ENCODE peak calls at places on chromosomes 16 and 17, in ten cellular contexts. Q is left lung, R is lower lobe of right lung, M is tibial nerve, E is cardiac fibroblast, J is GM12865, B is pancreas, N is lower leg skin, D is RWPE1, Z is A549. L is an unnamed sample.

GRCh38 chr17:63841350-63842172 is 924 bp downstream of the SMARCD2 start:
- DNase-seq in E (peak), N (peak), R (peak), Q (peak), J (peak), B (peak), M (peak), Z (no peak), D (no peak), L (no peak)

GRCh38 chr16:29254676-29255495 is 151.6 kb downstream of the NPIPB11 start:
- DNase-seq in Z (no peak), N (peak), B (no peak), E (no peak), D (no peak), J (no peak), Q (no peak), R (no peak), M (no peak), L (no peak)

GRCh38 chr16:11561440-11561797 is 25.3 kb downstream of the LITAF start:
- DNase-seq in B (no peak), N (no peak), J (no peak), Z (no peak), Q (no peak), R (no peak), D (no peak), E (no peak), M (no peak), L (no peak)

GRCh38 chr16:16045311-16045710 is 95.9 kb downstream of the ABCC1 start:
- DNase-seq in D (peak), M (no peak), B (no peak), N (no peak), J (no peak), Q (no peak), E (peak), Z (no peak), R (no peak), L (no peak)

GRCh38 chr17:2337811-2338657 is 733 bp downstream of the SGSM2 start:
- DNase-seq in Z (peak), B (peak), D (peak), E (peak), N (no peak), Q (peak), J (peak), M (no peak), R (peak), L (no peak)

GRCh38 chr16:30748634-30749445 is 615 bp downstream of the PHKG2 start:
- DNase-seq in M (no peak), J (peak), E (peak), Q (peak), N (no peak), R (peak), Z (peak), D (no peak), B (peak), L (no peak)

GRCh38 chr17:35734396-35734795 is 3.0 kb downstream of the RASL10B start:
- DNase-seq in J (no peak), Q (no peak), Z (no peak), E (no peak), R (no peak), D (no peak), N (peak), M (no peak), B (no peak), L (no peak)

GRCh38 chr16:74756203-74756602 is 18.4 kb downstream of the FA2H start:
- DNase-seq in D (no peak), Q (peak), B (no peak), J (no peak), M (no peak), E (no peak), N (no peak), R (no peak), Z (no peak), L (no peak)

GRCh38 chr17:17836818-17837379 is at the start of gene SREBF1:
- DNase-seq in D (peak), Z (peak), Q (peak), M (peak), J (peak), N (peak), B (peak), R (peak), E (peak), L (peak)

GRCh38 chr17:1629647-1630310 is 1.1 kb upstream of the SLC43A2 start:
- DNase-seq in B (peak), D (no peak), Q (peak), E (peak), N (no peak), J (peak), R (peak), M (peak), Z (peak), L (no peak)

GRCh38 chr17:82217120-82217529 is 4.5 kb upstream of the CCDC57 start:
- DNase-seq in J (no peak), B (peak), R (peak), D (no peak), N (peak), E (peak), Q (peak), M (no peak), Z (no peak), L (no peak)

GRCh38 chr17:76585048-76585648 is 512 bp downstream of the ST6GALNAC2 start:
- DNase-seq in D (peak), M (no peak), Q (peak), E (no peak), J (no peak), B (no peak), R (peak), N (no peak), Z (no peak), L (no peak)

GRCh38 chr16:50802000-50802399 is 60.1 kb downstream of the CYLD start:
- DNase-seq in D (no peak), J (no peak), B (no peak), R (no peak), N (no peak), E (peak), Q (no peak), Z (no peak), M (no peak), L (no peak)

GRCh38 chr16:16861546-16861945 is 482.6 kb downstream of the NPIPA7 start:
- DNase-seq in E (peak), J (peak), Z (peak), N (peak), Q (no peak), D (peak), M (peak), B (peak), R (no peak), L (peak)

GRCh38 chr17:57911834-57912673 is 43.2 kb downstream of the CUEDC1 start:
- DNase-seq in Q (peak), N (peak), E (peak), M (peak), R (peak), B (peak), D (no peak), J (no peak), Z (no peak), L (no peak)

GRCh38 chr17:83194189-83194565 is 114.8 kb downstream of the METRNL start:
- DNase-seq in M (peak), Z (no peak), Q (peak), D (no peak), R (peak), B (no peak), J (no peak), E (no peak), N (peak), L (no peak)

GRCh38 chr17:35618628-35619027 is 31.5 kb downstream of the AP2B1 start:
- DNase-seq in D (no peak), R (no peak), M (no peak), J (no peak), E (no peak), Z (no peak), N (no peak), B (no peak), Q (no peak), L (no peak)

GRCh38 chr17:65191805-65192740 is 54.9 kb downstream of the RGS9 start:
- DNase-seq in R (no peak), D (peak), J (peak), E (peak), M (no peak), B (no peak), Z (peak), Q (no peak), N (no peak), L (no peak)

GRCh38 chr16:11639008-11639562 is 29.2 kb upstream of the SNN start:
- DNase-seq in M (no peak), E (no peak), D (no peak), R (no peak), J (no peak), Q (no peak), B (no peak), Z (no peak), N (no peak), L (no peak)

GRCh38 chr17:81471804-81472456 is 40.7 kb downstream of the ACTG1 start:
- DNase-seq in E (peak), J (peak), D (peak), N (peak), Z (peak), M (peak), Q (no peak), B (no peak), R (no peak), L (no peak)

GRCh38 chr17:64180089-64180488 is 50.1 kb upstream of the ERN1 start:
- DNase-seq in J (no peak), N (no peak), M (no peak), Z (no peak), B (no peak), Q (no peak), R (no peak), D (no peak), E (peak), L (no peak)

GRCh38 chr16:84652565-84652964 is 4.3 kb downstream of the KLHL36 start:
- DNase-seq in D (no peak), R (no peak), B (no peak), Z (no peak), M (no peak), N (no peak), Q (no peak), E (no peak), J (no peak), L (no peak)

GRCh38 chr16:75114179-75114945 is 2.2 kb downstream of the LDHD start:
- DNase-seq in J (no peak), N (no peak), M (no peak), D (no peak), Q (peak), E (no peak), R (no peak), B (no peak), Z (no peak), L (no peak)

GRCh38 chr17:77735341-77736206 is 222.9 kb upstream of the TNRC6C start:
- DNase-seq in D (peak), N (no peak), Z (no peak), Q (no peak), J (no peak), E (peak), R (peak), M (no peak), B (no peak), L (peak)

DNA sequence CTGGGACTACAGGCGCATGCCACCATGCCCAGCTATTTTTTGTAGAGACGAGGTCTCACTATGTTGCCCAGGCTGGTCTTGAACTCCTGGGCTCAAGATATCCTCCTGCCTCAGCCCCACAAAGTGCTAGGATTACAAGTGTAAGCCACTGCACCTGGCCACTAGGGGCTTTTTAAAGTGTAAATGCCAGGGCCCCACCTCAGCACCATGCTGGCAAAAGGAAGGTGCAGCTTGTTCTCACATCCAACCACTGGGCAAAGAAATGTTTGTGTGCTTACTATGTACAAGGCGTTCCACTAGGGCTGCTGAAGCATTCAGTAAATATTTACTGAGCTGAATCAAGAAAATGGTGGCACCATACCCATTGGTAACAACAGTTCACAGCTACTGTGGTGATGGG is 22.6 kb downstream of the COG1 start:
- DNase-seq in Q (no peak), D (no peak), R (no peak), N (no peak), B (no peak), Z (no peak), M (no peak), J (no peak), E (no peak), L (no peak)
- TF ChIP-seq CTCF in Q (no peak), D (no peak), R (no peak), N (no peak), B (no peak), Z (no peak), M (no peak), J (peak), E (no peak), L (peak)

DNA sequence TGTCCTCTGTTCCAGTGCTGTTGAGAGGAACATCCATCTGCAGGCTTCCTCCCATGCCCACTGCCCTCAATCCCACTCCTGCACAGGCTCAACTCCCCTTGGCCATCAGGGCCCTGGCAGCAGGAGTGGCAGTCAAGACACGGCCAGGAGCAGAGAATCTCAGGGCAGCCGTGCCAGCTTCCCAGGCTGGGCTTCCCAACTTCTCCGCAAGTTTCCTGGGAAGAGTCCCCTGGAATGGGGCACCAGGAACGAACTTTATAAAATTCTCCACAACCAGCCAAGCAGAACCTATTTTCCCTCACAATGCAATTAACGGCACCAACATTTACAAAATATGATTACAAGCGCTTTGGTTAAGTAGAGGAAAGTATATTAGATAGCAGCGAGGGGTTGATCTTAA is 100.1 kb upstream of the LHX1 start:
- DNase-seq in B (no peak), N (no peak), J (no peak), M (no peak), D (no peak), Z (no peak), Q (no peak), E (no peak), R (no peak), L (no peak)
- TF ChIP-seq CTCF in B (no peak), N (no peak), J (no peak), M (no peak), D (no peak), Z (no peak), Q (no peak), E (no peak), R (no peak), L (no peak)

DNA sequence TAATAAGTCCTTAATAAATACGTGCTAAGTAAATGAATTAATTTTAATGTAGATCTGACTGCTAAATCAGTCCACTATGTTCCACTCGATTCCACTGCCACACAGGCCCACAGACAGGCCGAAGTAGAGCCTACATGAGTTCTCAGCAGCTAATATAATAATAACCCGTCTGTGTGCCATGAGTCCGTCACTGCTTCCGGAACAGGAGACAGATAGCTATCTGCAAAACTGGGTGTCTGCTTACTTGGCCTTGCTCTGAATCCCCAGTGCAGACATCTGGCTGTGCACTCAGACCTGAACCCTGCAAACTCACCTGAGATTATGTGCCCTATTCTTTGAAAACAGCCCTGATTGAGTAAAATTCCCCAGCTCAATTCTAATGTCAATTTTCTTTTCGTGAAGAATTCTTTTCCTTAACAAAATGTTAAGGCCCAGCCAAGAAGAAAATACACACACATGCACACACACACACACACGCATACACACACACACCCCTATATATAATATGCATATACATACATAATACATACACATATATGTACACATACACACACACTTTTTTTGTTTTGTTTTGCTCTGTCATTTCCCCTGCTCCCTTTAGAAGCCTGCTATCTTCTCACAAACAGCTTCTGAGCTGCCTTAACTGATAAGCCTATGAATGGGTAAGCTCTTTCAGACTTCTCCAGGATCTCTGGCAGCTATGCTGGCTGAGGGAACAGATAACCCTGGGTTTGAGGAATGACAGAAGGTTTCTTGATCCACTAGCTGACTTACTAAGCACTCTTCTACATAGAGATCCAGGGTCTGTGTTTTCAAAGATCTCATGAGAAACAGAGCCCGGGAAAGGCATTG is 39.8 kb upstream of the TOM1L1 start:
- DNase-seq in Q (no peak), J (no peak), M (no peak), Z (no peak), E (no peak), D (no peak), N (no peak), R (no peak), B (no peak), L (no peak)
- TF ChIP-seq CTCF in Q (no peak), J (no peak), M (no peak), Z (no peak), E (no peak), D (no peak), N (no peak), R (no peak), B (no peak), L (no peak)

GRCh38 chr16:69393898-69394849 is 8.4 kb upstream of the TERF2 start:
- DNase-seq in Z (no peak), D (no peak), R (no peak), N (no peak), B (no peak), M (no peak), Q (peak), E (no peak), J (no peak), L (no peak)

GRCh38 chr16:69396187-69397061 is 10.6 kb upstream of the TERF2 start:
- DNase-seq in N (peak), D (peak), Q (no peak), B (peak), R (no peak), Z (peak), E (peak), J (peak), M (peak), L (peak)

GRCh38 chr16:69399361-69399760 is 13.6 kb upstream of the TERF2 start:
- DNase-seq in N (no peak), B (no peak), Z (no peak), D (no peak), E (peak), J (no peak), M (no peak), R (no peak), Q (no peak), L (peak)

GRCh38 chr16:69395859-69396186 is 10.0 kb upstream of the TERF2 start:
- DNase-seq in Z (no peak), J (no peak), B (no peak), N (no peak), Q (no peak), E (no peak), D (no peak), M (no peak), R (no peak), L (no peak)

GRCh38 chr16:69397821-69398521 is 12.2 kb upstream of the TERF2 start:
- DNase-seq in Q (no peak), E (peak), D (peak), J (peak), Z (peak), N (no peak), R (no peak), B (no peak), M (peak), L (peak)
- TF ChIP-seq CTCF in Q (peak), E (peak), D (no peak), J (peak), Z (peak), N (no peak), R (peak), B (peak), M (peak), L (peak)